ENCODE peak calls at places on chromosome 2, in five cellular contexts. One of them, this sample, is unnamed.

GRCh38 chr2:4122751-4123150 is 419.4 kb downstream of the DCDC2C start:
- DNase-seq in mucosa of descending colon: no peak
- DNase-seq in HFF-Myc: no peak
- DNase-seq in epithelial cell of esophagus: no peak
- DNase-seq in neural crest cell: no peak
- DNase-seq in this sample: no peak

GRCh38 chr2:184599875-184600227 is 1.5 kb downstream of the ZNF804A start:
- DNase-seq in mucosa of descending colon: no peak
- DNase-seq in HFF-Myc: no peak
- DNase-seq in epithelial cell of esophagus: no peak
- DNase-seq in neural crest cell: no peak
- DNase-seq in this sample: no peak

GRCh38 chr2:9991221-9991620 is 39.7 kb downstream of the GRHL1 start:
- DNase-seq in mucosa of descending colon: no peak
- DNase-seq in HFF-Myc: no peak
- DNase-seq in epithelial cell of esophagus: no peak
- DNase-seq in neural crest cell: no peak
- DNase-seq in this sample: no peak

GRCh38 chr2:218873359-218874194 is 7.1 kb upstream of the WNT10A start:
- DNase-seq in mucosa of descending colon: no peak
- DNase-seq in HFF-Myc: no peak
- DNase-seq in epithelial cell of esophagus: no peak
- DNase-seq in neural crest cell: no peak
- DNase-seq in this sample: no peak

GRCh38 chr2:120847700-120848321 is 112.1 kb downstream of the GLI2 start:
- DNase-seq in mucosa of descending colon: no peak
- DNase-seq in HFF-Myc: no peak
- DNase-seq in epithelial cell of esophagus: peak; percentile 84
- DNase-seq in neural crest cell: no peak
- DNase-seq in this sample: peak; percentile 81

GRCh38 chr2:175030380-175031271 is 25.4 kb upstream of the CHN1 start:
- DNase-seq in mucosa of descending colon: no peak
- DNase-seq in HFF-Myc: peak; percentile 24
- DNase-seq in epithelial cell of esophagus: peak; percentile 56
- DNase-seq in neural crest cell: peak; percentile 38
- DNase-seq in this sample: no peak

GRCh38 chr2:39706945-39707344 is 41.2 kb downstream of the TMEM178A start:
- DNase-seq in mucosa of descending colon: no peak
- DNase-seq in HFF-Myc: no peak
- DNase-seq in epithelial cell of esophagus: no peak
- DNase-seq in neural crest cell: no peak
- DNase-seq in this sample: no peak

GRCh38 chr2:176388886-176389285 is 119.6 kb downstream of the MTX2 start:
- DNase-seq in mucosa of descending colon: no peak
- DNase-seq in HFF-Myc: no peak
- DNase-seq in epithelial cell of esophagus: no peak
- DNase-seq in neural crest cell: no peak
- DNase-seq in this sample: no peak

GRCh38 chr2:38446418-38446817 is 69.3 kb upstream of the ATL2 start:
- DNase-seq in mucosa of descending colon: no peak
- DNase-seq in HFF-Myc: no peak
- DNase-seq in epithelial cell of esophagus: no peak
- DNase-seq in neural crest cell: no peak
- DNase-seq in this sample: no peak

GRCh38 chr2:156476516-156477206 is 40.5 kb downstream of the GPD2 start:
- DNase-seq in mucosa of descending colon: no peak
- DNase-seq in HFF-Myc: no peak
- DNase-seq in epithelial cell of esophagus: peak; percentile 70
- DNase-seq in neural crest cell: no peak
- DNase-seq in this sample: no peak

GRCh38 chr2:166180951-166181812 is 53.4 kb upstream of the SCN1A start:
- DNase-seq in mucosa of descending colon: no peak
- DNase-seq in HFF-Myc: peak; percentile 26
- DNase-seq in epithelial cell of esophagus: peak; percentile 61
- DNase-seq in neural crest cell: peak; percentile 66
- DNase-seq in this sample: peak; percentile 48

GRCh38 chr2:67641709-67642397 is 244.7 kb downstream of the ETAA1 start:
- DNase-seq in mucosa of descending colon: no peak
- DNase-seq in HFF-Myc: no peak
- DNase-seq in epithelial cell of esophagus: peak; percentile 69
- DNase-seq in neural crest cell: no peak
- DNase-seq in this sample: no peak

GRCh38 chr2:196586511-196586991 is 53.0 kb upstream of the CCDC150 start:
- DNase-seq in mucosa of descending colon: no peak
- DNase-seq in HFF-Myc: peak; percentile 52
- DNase-seq in epithelial cell of esophagus: peak; percentile 73
- DNase-seq in neural crest cell: no peak
- DNase-seq in this sample: no peak

GRCh38 chr2:238168196-238168815 is 9.5 kb downstream of the ERFE start:
- DNase-seq in mucosa of descending colon: no peak
- DNase-seq in HFF-Myc: no peak
- DNase-seq in epithelial cell of esophagus: no peak
- DNase-seq in neural crest cell: no peak
- DNase-seq in this sample: no peak

GRCh38 chr2:101745711-101746694 is 48.5 kb downstream of the MAP4K4 start:
- DNase-seq in mucosa of descending colon: no peak
- DNase-seq in HFF-Myc: no peak
- DNase-seq in epithelial cell of esophagus: peak; percentile 73
- DNase-seq in neural crest cell: no peak
- DNase-seq in this sample: no peak

GRCh38 chr2:127659408-127660290 is 13.7 kb downstream of the GPR17 start:
- DNase-seq in mucosa of descending colon: no peak
- DNase-seq in HFF-Myc: no peak
- DNase-seq in epithelial cell of esophagus: no peak
- DNase-seq in neural crest cell: no peak
- DNase-seq in this sample: peak; percentile 63

GRCh38 chr2:15992457-15993231 is 52.3 kb downstream of the MYCN start:
- DNase-seq in mucosa of descending colon: no peak
- DNase-seq in HFF-Myc: no peak
- DNase-seq in epithelial cell of esophagus: no peak
- DNase-seq in neural crest cell: no peak
- DNase-seq in this sample: no peak

GRCh38 chr2:236884776-236885175 is 200.9 kb upstream of the COPS8 start:
- DNase-seq in mucosa of descending colon: no peak
- DNase-seq in HFF-Myc: no peak
- DNase-seq in epithelial cell of esophagus: no peak
- DNase-seq in neural crest cell: no peak
- DNase-seq in this sample: no peak

GRCh38 chr2:190679813-190680591 is 31.1 kb downstream of the NAB1 start:
- DNase-seq in mucosa of descending colon: peak; percentile 70
- DNase-seq in HFF-Myc: no peak
- DNase-seq in epithelial cell of esophagus: peak; percentile 77
- DNase-seq in neural crest cell: peak; percentile 57
- DNase-seq in this sample: no peak

GRCh38 chr2:206520450-206520849 is 77.1 kb downstream of the ADAM23 start:
- DNase-seq in mucosa of descending colon: no peak
- DNase-seq in HFF-Myc: no peak
- DNase-seq in epithelial cell of esophagus: no peak
- DNase-seq in neural crest cell: no peak
- DNase-seq in this sample: no peak

GRCh38 chr2:170155022-170155722 is 22.8 kb upstream of the MYO3B start:
- DNase-seq in mucosa of descending colon: no peak
- DNase-seq in HFF-Myc: no peak
- DNase-seq in epithelial cell of esophagus: peak; percentile 54
- DNase-seq in neural crest cell: no peak
- DNase-seq in this sample: no peak
- TF ChIP-seq CTCF in mucosa of descending colon: no peak
- TF ChIP-seq CTCF in HFF-Myc: no peak
- TF ChIP-seq CTCF in epithelial cell of esophagus: peak; percentile 4
- TF ChIP-seq CTCF in neural crest cell: no peak
- TF ChIP-seq CTCF in this sample: no peak

DNA sequence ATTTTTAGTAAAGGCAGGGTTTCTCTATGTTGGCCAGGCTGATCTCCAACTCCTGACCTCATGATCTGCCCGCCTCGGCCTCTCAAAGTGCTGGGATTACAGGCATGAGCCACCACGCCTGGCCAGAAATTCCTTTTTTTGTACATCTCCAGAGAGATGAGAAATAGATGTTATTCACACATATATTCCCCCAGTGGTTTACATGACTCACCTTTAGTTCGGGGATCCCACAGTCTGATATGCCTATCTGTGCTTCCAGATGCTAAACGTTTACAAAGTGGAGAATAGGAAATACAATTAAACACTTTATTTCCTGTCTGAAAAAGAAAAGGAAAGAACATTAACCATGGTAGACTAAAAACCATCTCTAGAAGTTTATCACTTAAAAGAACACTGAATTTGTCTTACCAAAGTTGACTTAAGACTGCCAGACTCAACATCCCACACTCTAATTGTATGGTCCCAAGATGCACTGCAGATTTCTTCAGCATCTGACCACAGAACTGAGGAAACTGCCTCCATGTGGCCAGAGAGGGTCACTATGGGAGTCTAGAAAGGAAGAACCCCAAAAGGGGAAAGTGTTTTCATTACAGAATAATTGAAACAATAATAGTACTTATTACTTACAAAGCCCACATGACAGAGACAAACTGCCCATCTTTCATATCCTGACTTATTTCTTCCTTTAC is 12.6 kb upstream of the ICA1L start:
- DNase-seq in mucosa of descending colon: no peak
- DNase-seq in HFF-Myc: no peak
- DNase-seq in epithelial cell of esophagus: no peak
- DNase-seq in neural crest cell: no peak
- DNase-seq in this sample: no peak
- TF ChIP-seq CTCF in mucosa of descending colon: no peak
- TF ChIP-seq CTCF in HFF-Myc: no peak
- TF ChIP-seq CTCF in epithelial cell of esophagus: no peak
- TF ChIP-seq CTCF in neural crest cell: no peak
- TF ChIP-seq CTCF in this sample: no peak

GRCh38 chr2:142682528-142682927 is 194.9 kb upstream of the KYNU start:
- DNase-seq in mucosa of descending colon: no peak
- DNase-seq in HFF-Myc: no peak
- DNase-seq in epithelial cell of esophagus: peak; percentile 47
- DNase-seq in neural crest cell: no peak
- DNase-seq in this sample: no peak
- TF ChIP-seq CTCF in mucosa of descending colon: no peak
- TF ChIP-seq CTCF in HFF-Myc: no peak
- TF ChIP-seq CTCF in epithelial cell of esophagus: peak; percentile 35
- TF ChIP-seq CTCF in neural crest cell: no peak
- TF ChIP-seq CTCF in this sample: peak; percentile 90

GRCh38 chr2:44295636-44296359 is 20.5 kb downstream of the SLC3A1 start:
- DNase-seq in mucosa of descending colon: no peak
- DNase-seq in HFF-Myc: no peak
- DNase-seq in epithelial cell of esophagus: no peak
- DNase-seq in neural crest cell: no peak
- DNase-seq in this sample: no peak
- TF ChIP-seq CTCF in mucosa of descending colon: no peak
- TF ChIP-seq CTCF in HFF-Myc: peak; percentile 15
- TF ChIP-seq CTCF in epithelial cell of esophagus: no peak
- TF ChIP-seq CTCF in neural crest cell: peak; percentile 32
- TF ChIP-seq CTCF in this sample: peak; percentile 45

DNA sequence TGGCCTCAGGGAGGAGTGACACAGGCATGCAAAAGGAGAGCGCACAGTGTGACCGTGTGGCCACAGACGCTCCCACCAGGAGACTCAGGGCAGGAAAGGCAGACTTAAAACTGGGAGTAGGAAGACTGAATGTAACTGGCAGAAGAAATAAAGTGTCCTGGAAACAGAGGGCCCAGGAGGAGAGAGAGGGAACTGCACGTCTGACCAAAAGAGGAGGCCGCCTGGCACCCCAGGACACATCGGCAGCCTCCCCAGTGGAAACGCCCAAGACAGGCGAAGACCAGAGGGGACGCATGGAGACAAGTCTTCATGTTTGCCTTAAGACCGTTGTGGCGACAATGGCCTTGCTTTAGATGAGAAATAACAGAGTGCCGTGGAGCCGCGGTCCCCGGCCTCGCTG is 163.6 kb upstream of the ALKAL2 start:
- DNase-seq in mucosa of descending colon: no peak
- DNase-seq in HFF-Myc: no peak
- DNase-seq in epithelial cell of esophagus: no peak
- DNase-seq in neural crest cell: no peak
- DNase-seq in this sample: no peak
- TF ChIP-seq CTCF in mucosa of descending colon: no peak
- TF ChIP-seq CTCF in HFF-Myc: no peak
- TF ChIP-seq CTCF in epithelial cell of esophagus: no peak
- TF ChIP-seq CTCF in neural crest cell: no peak
- TF ChIP-seq CTCF in this sample: no peak

DNA sequence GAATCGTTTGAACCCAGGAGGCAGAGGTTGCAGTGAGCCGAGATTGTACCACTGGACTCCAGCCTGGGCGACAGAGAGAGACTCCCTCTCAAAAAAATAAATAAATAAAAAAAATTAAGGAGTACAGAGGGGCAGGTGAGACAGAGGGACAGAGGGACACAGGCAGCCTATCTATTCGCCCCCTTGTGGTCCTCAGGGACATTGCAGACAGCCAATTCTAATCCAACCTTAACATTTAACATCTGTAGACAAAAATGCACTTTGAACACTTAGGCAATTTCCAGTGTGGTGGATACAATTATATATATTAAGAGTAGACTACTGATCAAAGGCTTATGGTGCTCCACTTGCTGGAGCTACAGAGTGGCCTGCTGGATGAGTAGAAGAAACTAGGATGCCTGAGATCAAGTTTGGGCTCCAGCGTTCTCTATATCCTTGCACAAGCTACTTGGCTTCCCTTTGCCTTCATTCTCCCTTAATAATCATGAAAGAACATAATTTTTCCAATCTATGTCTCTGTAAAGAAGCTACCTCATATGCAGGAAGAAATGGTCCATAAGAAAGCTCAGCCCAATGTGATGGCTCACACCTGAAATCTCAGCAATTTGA is 8.2 kb upstream of the SMARCAL1 start:
- DNase-seq in mucosa of descending colon: no peak
- DNase-seq in HFF-Myc: no peak
- DNase-seq in epithelial cell of esophagus: peak; percentile 54
- DNase-seq in neural crest cell: peak; percentile 22
- DNase-seq in this sample: no peak
- TF ChIP-seq CTCF in mucosa of descending colon: peak; percentile 75
- TF ChIP-seq CTCF in HFF-Myc: peak; percentile 80
- TF ChIP-seq CTCF in epithelial cell of esophagus: peak; percentile 87
- TF ChIP-seq CTCF in neural crest cell: peak; percentile 79
- TF ChIP-seq CTCF in this sample: peak; percentile 84

GRCh38 chr2:170973492-170974303 is 44.6 kb downstream of the GORASP2 start:
- DNase-seq in mucosa of descending colon: peak; percentile 89
- DNase-seq in HFF-Myc: peak; percentile 50
- DNase-seq in epithelial cell of esophagus: peak; percentile 85
- DNase-seq in neural crest cell: peak; percentile 89
- DNase-seq in this sample: no peak
- TF ChIP-seq CTCF in mucosa of descending colon: peak; percentile 95
- TF ChIP-seq CTCF in HFF-Myc: peak; percentile 73
- TF ChIP-seq CTCF in epithelial cell of esophagus: peak; percentile 59
- TF ChIP-seq CTCF in neural crest cell: peak; percentile 96
- TF ChIP-seq CTCF in this sample: peak; percentile 96

This sample was measured in chondrocyte.